ENCODE peak calls at places on chromosomes 5 and 9, in seven cellular contexts. D is activated CD8-positive, alpha-beta memory T cell treated with anti-CD3 and anti-CD28 coated beads for 1 hour; I is fibroblast of gingiva; R is cardiac muscle cell; H is HEK293T; B is hepatic stellate cell; X is activated effector memory CD4-positive, alpha-beta T cell treated with Interleukin-2 at 50 U/mL for 16 hours. S is an unnamed sample.

GRCh38 chr5:150409638-150410523 is 2.8 kb downstream of the CD74 start:
- DNase-seq in D (no peak), I (peak), R (peak), H (peak), B (peak), X (peak), S (peak)

GRCh38 chr9:121286973-121287721 is 19.2 kb downstream of the GSN start:
- DNase-seq in D (no peak), I (peak), R (peak), H (peak), B (peak), X (no peak), S (peak)

GRCh38 chr9:98176391-98177259 is 15.8 kb downstream of the CORO2A start:
- DNase-seq in D (no peak), I (no peak), R (no peak), H (no peak), B (no peak), X (no peak), S (no peak)

GRCh38 chr9:77876091-77876490 is 155.5 kb downstream of the GNAQ start:
- DNase-seq in D (no peak), I (no peak), R (peak), H (peak), B (peak), X (no peak), S (no peak)

GRCh38 chr5:68330564-68330963 is 115.0 kb downstream of the PIK3R1 start:
- DNase-seq in D (no peak), I (peak), R (no peak), H (no peak), B (no peak), X (no peak), S (no peak)

GRCh38 chr5:175329976-175330375 is 114.0 kb downstream of the DRD1 start:
- DNase-seq in D (no peak), I (no peak), R (no peak), H (no peak), B (no peak), X (no peak), S (no peak)

GRCh38 chr9:126393876-126394275 is 67.2 kb downstream of the MVB12B start:
- DNase-seq in D (no peak), I (no peak), R (no peak), H (no peak), B (no peak), X (no peak), S (no peak)

GRCh38 chr9:133113928-133114351 is 7.1 kb downstream of the RALGDS start:
- DNase-seq in D (no peak), I (no peak), R (peak), H (no peak), B (no peak), X (no peak), S (no peak)

GRCh38 chr9:130199605-130200004 is 27.4 kb downstream of the NCS1 start:
- DNase-seq in D (no peak), I (peak), R (no peak), H (no peak), B (no peak), X (no peak), S (no peak)

GRCh38 chr5:106311230-106311629 is 1359.5 kb downstream of the EFNA5 start:
- DNase-seq in D (no peak), I (no peak), R (no peak), H (no peak), B (no peak), X (no peak), S (no peak)

GRCh38 chr5:9544502-9545300 is 1.2 kb downstream of the SEMA5A start:
- DNase-seq in D (no peak), I (peak), R (peak), H (peak), B (peak), X (peak), S (peak)

GRCh38 chr9:95649801-95650213 is 133.0 kb upstream of the PTCH1 start:
- DNase-seq in D (no peak), I (peak), R (no peak), H (no peak), B (no peak), X (no peak), S (no peak)

GRCh38 chr5:4941957-4942830 is 197.9 kb upstream of the ADAMTS16 start:
- DNase-seq in D (no peak), I (no peak), R (peak), H (peak), B (no peak), X (no peak), S (peak)

GRCh38 chr5:176784218-176785165 is 25.9 kb upstream of the UNC5A start:
- DNase-seq in D (no peak), I (no peak), R (no peak), H (no peak), B (peak), X (no peak), S (no peak)

GRCh38 chr9:19440823-19441580 is 32.2 kb downstream of the ACER2 start:
- DNase-seq in D (no peak), I (peak), R (no peak), H (no peak), B (no peak), X (no peak), S (no peak)

GRCh38 chr5:81191726-81192125 is 41.4 kb upstream of the CKMT2 start:
- DNase-seq in D (no peak), I (no peak), R (no peak), H (no peak), B (no peak), X (no peak), S (no peak)

GRCh38 chr5:129670944-129671343 is 77.0 kb upstream of the MINAR2 start:
- DNase-seq in D (no peak), I (peak), R (no peak), H (no peak), B (no peak), X (no peak), S (no peak)

GRCh38 chr9:134794726-134795370 is 85.8 kb upstream of the FCN2 start:
- DNase-seq in D (no peak), I (no peak), R (no peak), H (no peak), B (no peak), X (no peak), S (no peak)

GRCh38 chr5:66958984-66959641 is 237.5 kb downstream of the CD180 start:
- DNase-seq in D (no peak), I (peak), R (peak), H (peak), B (peak), X (no peak), S (no peak)

GRCh38 chr5:31410089-31410488 is 121.8 kb downstream of the DROSHA start:
- DNase-seq in D (no peak), I (no peak), R (no peak), H (no peak), B (no peak), X (no peak), S (no peak)

GRCh38 chr5:138869763-138870500 is 5.2 kb downstream of the LRRTM2 start:
- DNase-seq in D (no peak), I (no peak), R (no peak), H (no peak), B (peak), X (no peak), S (no peak)

GRCh38 chr9:109745335-109746283 is 34.4 kb upstream of the PALM2AKAP2 start:
- DNase-seq in D (no peak), I (peak), R (peak), H (peak), B (peak), X (no peak), S (no peak)

GRCh38 chr9:27414215-27414731 is 109.8 kb upstream of the IFNK start:
- DNase-seq in D (no peak), I (no peak), R (no peak), H (no peak), B (no peak), X (no peak), S (no peak)

GRCh38 chr5:16812911-16813310 is 123.2 kb downstream of the MYO10 start:
- DNase-seq in D (no peak), I (no peak), R (no peak), H (no peak), B (peak), X (no peak), S (no peak)

S was measured in activated T-cell treated with anti-CD3 and anti-CD28 coated beads, Interleukin-2, amount 50 U/mL, for 24 hours.